ENCODE peak calls at places on chromosomes 13 and 19, in four cellular contexts. D is B cell; X is activated CD4-positive, CD25-positive, alpha-beta regulatory T cell; L is GM06990. Z is an unnamed sample.

GRCh38 chr19:3368848-3369336 is 2.5 kb downstream of the NFIC start:
- DNase-seq in D (no peak), X (no peak), L (no peak), Z (no peak)

GRCh38 chr13:113171250-113172125 is 13.0 kb downstream of the PROZ start:
- DNase-seq in D (no peak), X (no peak), L (no peak), Z (no peak)

GRCh38 chr13:59277106-59277505 is 886.6 kb downstream of the DIAPH3 start:
- DNase-seq in D (no peak), X (no peak), L (no peak), Z (no peak)

GRCh38 chr19:34733266-34733825 is 697 bp upstream of the ZNF181 start:
- DNase-seq in D (peak; percentile 35), X (no peak), L (no peak), Z (no peak)

GRCh38 chr19:10502524-10503001 is 593 bp downstream of the KEAP1 start:
- DNase-seq in D (peak; percentile 93), X (peak; percentile 78), L (peak; percentile 96), Z (peak; percentile 95)

GRCh38 chr19:15452111-15453047 is 2.6 kb upstream of the WIZ start:
- DNase-seq in D (no peak), X (no peak), L (no peak), Z (no peak)

GRCh38 chr19:1214862-1215731 is 9.5 kb downstream of the STK11 start:
- DNase-seq in D (no peak), X (no peak), L (peak; percentile 6), Z (no peak)

GRCh38 chr19:41310031-41310831 is at the start of gene CCDC97:
- DNase-seq in D (peak; percentile 92), X (peak; percentile 71), L (peak; percentile 92), Z (peak; percentile 92)

GRCh38 chr19:39679056-39679790 is 23.5 kb downstream of the LGALS16 start:
- DNase-seq in D (no peak), X (no peak), L (peak; percentile 68), Z (peak; percentile 37)

GRCh38 chr19:17398902-17399527 is 5.0 kb upstream of the CCDC194 start:
- DNase-seq in D (peak; percentile 19), X (no peak), L (no peak), Z (no peak)

GRCh38 chr13:99746857-99747710 is 224.5 kb downstream of the ZIC5 start:
- DNase-seq in D (no peak), X (no peak), L (no peak), Z (no peak)

GRCh38 chr19:38850976-38851621 is 1.3 kb upstream of the HNRNPL start:
- DNase-seq in D (peak; percentile 58), X (no peak), L (peak; percentile 61), Z (peak; percentile 57)

GRCh38 chr19:16883518-16883917 is 5.3 kb upstream of the F2RL3 start:
- DNase-seq in D (no peak), X (no peak), L (no peak), Z (no peak)

GRCh38 chr13:99383511-99383921 is 76.3 kb upstream of the GPR183 start:
- DNase-seq in D (no peak), X (no peak), L (no peak), Z (no peak)

GRCh38 chr13:64529874-64530485 is 2700.2 kb downstream of the PCDH9 start:
- DNase-seq in D (no peak), X (no peak), L (no peak), Z (no peak)

GRCh38 chr13:19052931-19053330 is 128.7 kb downstream of the TUBA3C start:
- DNase-seq in D (no peak), X (no peak), L (no peak), Z (no peak)

GRCh38 chr13:72403396-72404010 is 323.9 kb downstream of the MZT1 start:
- DNase-seq in D (no peak), X (no peak), L (no peak), Z (no peak)

GRCh38 chr13:59750860-59751259 is 412.9 kb downstream of the DIAPH3 start:
- DNase-seq in D (no peak), X (no peak), L (no peak), Z (no peak)

Z was measured in stimulated activated naive CD8-positive, alpha-beta T cell treated with anti-CD3 and anti-CD28 coated beads, Interleukin-15, amount 100 ng/mL, for 72 hours.